ENCODE peak calls at places on chromosomes 12 and 14, in six cellular contexts. R, P, X, F, O and A are unnamed samples.

GRCh38 chr12:115660211-115660805 is 617.2 kb downstream of the MED13L start:
- DNase-seq in F (no peak), R (no peak), P (no peak), X (no peak), O (no peak), A (no peak)

GRCh38 chr14:23434488-23435219 is 806 bp downstream of the MYH7 start:
- DNase-seq in O (no peak), P (no peak), F (no peak), X (no peak), R (no peak), A (no peak)

GRCh38 chr12:62466018-62466595 is 519 bp upstream of the MON2 start:
- DNase-seq in O (no peak), F (no peak), R (peak; percentile 70), P (peak; percentile 26), X (peak; percentile 6), A (no peak)

GRCh38 chr12:122064780-122065588 is 13.6 kb upstream of the MLXIP start:
- DNase-seq in X (peak; percentile 69), F (peak; percentile 63), P (peak; percentile 75), O (no peak), R (peak; percentile 55), A (no peak)

GRCh38 chr12:52698634-52699340 is 4.5 kb downstream of the KRT77 start:
- DNase-seq in O (no peak), R (no peak), X (no peak), P (no peak), F (no peak), A (no peak)

GRCh38 chr12:6345319-6346071 is 3.6 kb upstream of the TNFRSF1A start:
- DNase-seq in O (no peak), R (no peak), P (peak; percentile 58), F (peak; percentile 85), X (peak; percentile 84), A (no peak)

GRCh38 chr12:52879394-52880351 is 25.2 kb downstream of the KRT8 start:
- DNase-seq in P (peak; percentile 83), R (peak; percentile 88), F (peak; percentile 86), O (peak; percentile 77), X (peak; percentile 83), A (no peak)

GRCh38 chr12:43100231-43100630 is 451.8 kb downstream of the ADAMTS20 start:
- DNase-seq in R (no peak), F (no peak), P (no peak), X (no peak), O (no peak), A (no peak)

GRCh38 chr14:61280092-61280525 is 1.0 kb downstream of the TMEM30B start:
- DNase-seq in F (no peak), O (no peak), X (no peak), R (peak; percentile 23), P (no peak), A (no peak)

GRCh38 chr12:32549675-32550079 is 129.4 kb upstream of the DNM1L start:
- DNase-seq in O (no peak), X (no peak), P (no peak), F (no peak), R (no peak), A (no peak)

GRCh38 chr14:60349663-60350365 is 100.8 kb downstream of the PPM1A start:
- DNase-seq in P (peak; percentile 26), O (no peak), F (peak; percentile 39), R (peak; percentile 45), X (peak; percentile 21), A (no peak)

GRCh38 chr12:93664573-93665138 is 12.5 kb upstream of the CRADD start:
- DNase-seq in F (no peak), O (no peak), X (peak; percentile 8), P (no peak), R (no peak), A (no peak)

GRCh38 chr14:77133718-77134338 is 7.8 kb downstream of the ZDHHC22 start:
- DNase-seq in O (no peak), P (peak; percentile 45), X (peak; percentile 58), R (no peak), F (no peak), A (no peak)

GRCh38 chr12:82919365-82920054 is 232.8 kb downstream of the TMTC2 start:
- DNase-seq in X (no peak), P (no peak), O (no peak), R (peak; percentile 42), F (no peak), A (no peak)

GRCh38 chr14:83992857-83993256 is 1537.1 kb upstream of the FLRT2 start:
- DNase-seq in R (no peak), X (no peak), O (no peak), F (no peak), P (no peak), A (no peak)

GRCh38 chr14:33699300-33699699 is 251.6 kb downstream of the EGLN3 start:
- DNase-seq in O (no peak), X (no peak), R (no peak), F (no peak), P (no peak), A (no peak)

GRCh38 chr14:104882325-104882973 is 17.4 kb downstream of the CEP170B start:
- DNase-seq in X (no peak), O (no peak), F (peak; percentile 36), P (peak; percentile 76), R (peak; percentile 55), A (no peak)

GRCh38 chr14:104881369-104881979 is 16.4 kb downstream of the CEP170B start:
- DNase-seq in F (no peak), P (no peak), R (peak; percentile 75), X (no peak), O (no peak), A (no peak)

GRCh38 chr14:104879201-104879982 is 14.3 kb downstream of the CEP170B start:
- DNase-seq in O (no peak), X (no peak), P (no peak), R (no peak), F (no peak), A (no peak)

GRCh38 chr14:104879983-104880565 is 15.0 kb downstream of the CEP170B start:
- DNase-seq in X (no peak), O (no peak), R (no peak), P (no peak), F (no peak), A (no peak)

DNA sequence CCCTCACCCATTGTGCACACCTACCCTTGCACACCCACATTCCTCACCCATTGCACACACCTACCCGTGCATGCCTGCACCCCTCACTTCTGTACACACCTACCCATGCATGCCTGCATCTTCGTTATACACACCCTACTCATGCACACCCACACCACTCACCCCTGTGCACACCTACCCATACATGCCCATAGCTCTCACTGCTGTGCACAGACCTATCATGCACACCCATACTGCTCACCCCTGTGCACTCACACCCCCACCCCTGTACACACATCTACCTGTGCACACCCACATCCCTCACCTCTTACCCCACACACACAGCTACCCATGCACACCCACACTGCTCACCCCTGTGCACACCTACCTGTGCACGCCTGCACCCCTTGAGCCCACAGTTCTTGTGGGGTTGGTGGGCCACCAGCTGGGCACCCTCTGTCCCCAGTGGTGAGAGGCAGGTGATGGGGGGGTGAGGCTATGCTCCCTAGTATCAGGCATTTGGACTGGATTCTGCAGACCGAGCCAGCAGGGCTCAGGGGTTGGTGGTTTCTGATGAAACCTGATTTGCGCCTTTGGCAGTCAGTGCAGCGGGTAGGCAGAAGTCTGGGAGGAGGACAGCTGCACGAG is 15.6 kb downstream of the CEP170B start:
- DNase-seq in P (no peak), F (no peak), X (no peak), O (no peak), R (no peak), A (no peak)
- TF ChIP-seq SIN3A in P (no peak), F (no peak), X (no peak), O (no peak), R (no peak), A (no peak)

DNA sequence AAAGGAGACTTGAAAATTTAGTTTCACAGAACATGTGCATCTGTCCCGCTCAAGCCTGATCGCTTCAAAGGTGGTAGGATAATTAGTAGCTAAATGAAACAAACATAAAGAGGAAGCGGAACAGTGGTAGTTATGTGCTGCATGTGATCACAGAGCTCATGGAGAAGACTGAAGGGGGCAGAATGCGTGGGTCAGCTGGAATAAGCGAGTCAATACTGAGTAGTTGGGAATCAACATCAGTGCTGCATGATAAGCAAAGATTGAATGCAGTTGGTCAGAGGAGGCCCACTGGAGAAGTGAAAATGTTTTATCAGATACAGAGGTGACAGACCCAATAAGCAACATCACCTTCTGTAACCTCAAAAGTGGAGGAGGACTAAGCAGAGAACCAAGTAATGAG is 95.1 kb upstream of the RFX4 start:
- DNase-seq in X (no peak), O (no peak), F (no peak), R (no peak), P (no peak), A (no peak)
- TF ChIP-seq SIN3A in X (no peak), O (no peak), F (no peak), R (no peak), P (no peak), A (no peak)

DNA sequence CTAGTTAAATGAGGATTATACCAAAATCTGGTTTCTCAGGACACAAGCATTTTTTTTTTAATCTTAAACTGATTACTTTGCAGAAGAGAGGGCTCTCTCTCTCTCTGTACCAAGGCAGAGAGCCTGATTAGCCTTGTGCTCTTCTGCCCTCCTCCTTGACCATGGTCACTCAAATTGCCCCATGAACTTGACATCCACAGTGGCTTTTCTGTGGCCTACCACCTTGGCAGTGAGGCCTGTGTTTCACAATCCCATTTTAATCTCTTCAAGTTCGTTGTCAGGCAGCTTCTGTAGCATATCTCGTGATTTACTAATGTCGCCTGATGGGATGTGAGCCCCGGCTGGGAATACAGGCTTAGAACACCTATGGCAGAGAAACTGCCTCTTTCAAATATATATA is 30.7 kb upstream of the PWP1 start:
- DNase-seq in O (no peak), X (no peak), F (no peak), P (no peak), R (no peak), A (no peak)
- TF ChIP-seq SIN3A in O (no peak), X (no peak), F (no peak), P (no peak), R (no peak), A (no peak)

GRCh38 chr12:27552886-27553560 is 29.0 kb downstream of the PPFIBP1 start:
- DNase-seq in F (no peak), P (no peak), R (no peak), X (peak; percentile 50), O (no peak), A (no peak)

GRCh38 chr12:27555928-27556778 is 32.1 kb downstream of the PPFIBP1 start:
- DNase-seq in P (no peak), O (no peak), R (no peak), X (no peak), F (no peak), A (no peak)

GRCh38 chr12:27554003-27554402 is 30.0 kb downstream of the PPFIBP1 start:
- DNase-seq in P (no peak), F (no peak), O (no peak), X (no peak), R (no peak), A (no peak)

GRCh38 chr12:27555316-27555715 is 31.3 kb downstream of the PPFIBP1 start:
- DNase-seq in P (no peak), X (no peak), R (no peak), F (no peak), O (no peak), A (no peak)

DNA sequence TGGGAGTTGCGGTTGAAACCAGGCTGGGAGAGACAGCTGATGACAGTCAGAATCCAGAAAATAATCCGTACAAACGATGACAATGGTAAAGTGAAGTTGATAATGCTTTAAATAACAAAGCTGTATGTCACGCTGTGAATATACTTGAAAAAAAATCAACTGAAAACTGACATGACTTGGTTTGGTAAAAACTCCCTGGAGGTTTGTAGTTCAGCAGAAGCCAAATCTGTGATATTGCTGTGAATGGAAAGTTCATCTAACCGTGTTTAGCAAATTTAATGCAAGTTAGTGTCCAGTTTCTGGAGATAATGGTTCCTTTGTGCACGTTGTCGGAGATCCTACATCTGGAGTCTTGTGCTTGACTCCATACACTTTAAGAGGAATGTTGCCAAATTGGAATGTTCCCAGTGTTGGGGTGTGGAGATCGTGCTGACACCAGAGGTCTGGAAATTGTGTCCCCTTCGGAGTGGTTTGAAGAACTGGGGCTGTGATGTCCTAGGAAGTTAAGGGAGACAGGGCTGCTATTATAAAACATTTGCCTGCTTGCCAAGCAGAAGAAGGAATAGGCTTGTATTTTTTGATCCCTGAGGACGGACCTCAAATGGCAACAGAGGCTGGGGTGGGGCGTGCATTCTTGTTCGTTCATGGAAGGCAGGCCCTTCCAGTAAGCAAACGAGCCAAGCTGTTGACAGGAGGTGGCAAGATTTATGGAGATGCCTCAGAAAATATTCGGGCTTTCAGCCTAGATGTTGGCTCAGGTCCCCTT is 30.6 kb downstream of the PPFIBP1 start:
- DNase-seq in F (no peak), R (no peak), P (no peak), O (no peak), X (no peak), A (no peak)
- TF ChIP-seq SIN3A in F (no peak), R (no peak), P (no peak), O (peak; percentile 57), X (no peak), A (no peak)